ENCODE peak calls at places on chromosomes 5 and 9, in nine cellular contexts. One of them, this sample, is unnamed.
A peak's percentile ranks its signal among the peaks of the same experiment; 100 is the strongest.

GRCh38 chr5:5461012-5461411 is 38.5 kb downstream of the ICE1 start:
- DNase-seq in lower leg skin: no peak
- DNase-seq in naive B cell: no peak
- DNase-seq in NCI-H510A treated with DMSO at 0.1 percent for 48 hours: no peak
- DNase-seq in osteoblast: no peak
- DNase-seq in GOT3: no peak
- DNase-seq in Peyer's patch: no peak
- DNase-seq in anterior cingulate cortex: no peak
- DNase-seq in GM20000: no peak
- DNase-seq in this sample: no peak

GRCh38 chr9:73152953-73153352 is 1.3 kb downstream of the ANXA1 start:
- DNase-seq in lower leg skin: no peak
- DNase-seq in naive B cell: no peak
- DNase-seq in NCI-H510A treated with DMSO at 0.1 percent for 48 hours: no peak
- DNase-seq in osteoblast: peak; percentile 23
- DNase-seq in GOT3: no peak
- DNase-seq in Peyer's patch: no peak
- DNase-seq in anterior cingulate cortex: no peak
- DNase-seq in GM20000: no peak
- DNase-seq in this sample: no peak

GRCh38 chr9:447230-448025 is 232.8 kb downstream of the DOCK8 start:
- DNase-seq in lower leg skin: no peak
- DNase-seq in naive B cell: no peak
- DNase-seq in NCI-H510A treated with DMSO at 0.1 percent for 48 hours: no peak
- DNase-seq in osteoblast: no peak
- DNase-seq in GOT3: no peak
- DNase-seq in Peyer's patch: no peak
- DNase-seq in anterior cingulate cortex: no peak
- DNase-seq in GM20000: peak; percentile 13
- DNase-seq in this sample: no peak

GRCh38 chr5:94228791-94229190 is 389.6 kb downstream of the KIAA0825 start:
- DNase-seq in lower leg skin: no peak
- DNase-seq in naive B cell: no peak
- DNase-seq in NCI-H510A treated with DMSO at 0.1 percent for 48 hours: no peak
- DNase-seq in osteoblast: peak; percentile 29
- DNase-seq in GOT3: no peak
- DNase-seq in Peyer's patch: no peak
- DNase-seq in anterior cingulate cortex: no peak
- DNase-seq in GM20000: no peak
- DNase-seq in this sample: no peak

GRCh38 chr5:32369542-32370155 is 56.9 kb upstream of the MTMR12 start:
- DNase-seq in lower leg skin: no peak
- DNase-seq in naive B cell: no peak
- DNase-seq in NCI-H510A treated with DMSO at 0.1 percent for 48 hours: no peak
- DNase-seq in osteoblast: no peak
- DNase-seq in GOT3: no peak
- DNase-seq in Peyer's patch: no peak
- DNase-seq in anterior cingulate cortex: no peak
- DNase-seq in GM20000: no peak
- DNase-seq in this sample: no peak

GRCh38 chr5:142014911-142015584 is 2.2 kb upstream of the GNPDA1 start:
- DNase-seq in lower leg skin: peak; percentile 30
- DNase-seq in naive B cell: peak; percentile 54
- DNase-seq in NCI-H510A treated with DMSO at 0.1 percent for 48 hours: no peak
- DNase-seq in osteoblast: no peak
- DNase-seq in GOT3: no peak
- DNase-seq in Peyer's patch: no peak
- DNase-seq in anterior cingulate cortex: no peak
- DNase-seq in GM20000: peak; percentile 75
- DNase-seq in this sample: no peak

GRCh38 chr5:170805666-170806065 is 22.1 kb downstream of the GABRP start:
- DNase-seq in lower leg skin: no peak
- DNase-seq in naive B cell: no peak
- DNase-seq in NCI-H510A treated with DMSO at 0.1 percent for 48 hours: no peak
- DNase-seq in osteoblast: no peak
- DNase-seq in GOT3: no peak
- DNase-seq in Peyer's patch: no peak
- DNase-seq in anterior cingulate cortex: no peak
- DNase-seq in GM20000: no peak
- DNase-seq in this sample: no peak

GRCh38 chr5:146519554-146519953 is 3.6 kb upstream of the GPR151 start:
- DNase-seq in lower leg skin: no peak
- DNase-seq in naive B cell: no peak
- DNase-seq in NCI-H510A treated with DMSO at 0.1 percent for 48 hours: no peak
- DNase-seq in osteoblast: no peak
- DNase-seq in GOT3: no peak
- DNase-seq in Peyer's patch: no peak
- DNase-seq in anterior cingulate cortex: no peak
- DNase-seq in GM20000: no peak
- DNase-seq in this sample: no peak

GRCh38 chr5:153617190-153617589 is 126.7 kb downstream of the GRIA1 start:
- DNase-seq in lower leg skin: no peak
- DNase-seq in naive B cell: no peak
- DNase-seq in NCI-H510A treated with DMSO at 0.1 percent for 48 hours: no peak
- DNase-seq in osteoblast: no peak
- DNase-seq in GOT3: no peak
- DNase-seq in Peyer's patch: no peak
- DNase-seq in anterior cingulate cortex: no peak
- DNase-seq in GM20000: no peak
- DNase-seq in this sample: no peak

This sample was measured in C1 segment of cervical spinal cord.